ENCODE peak calls at places on chromosomes 6 and 20, in ten cellular contexts. H is PC-3; K is AG10803; U is stomach; C is endodermal cell; O is right lobe of liver; X is CD8-positive, alpha-beta memory T cell; Z is effector memory CD4-positive, alpha-beta T cell; W is left ventricle myocardium inferior; G is sigmoid colon. M is an unnamed sample.

GRCh38 chr6:17395112-17395511 is 1.7 kb downstream of the CAP2 start:
- DNase-seq in H (peak; percentile 14), K (no peak), U (no peak), C (no peak), O (no peak), X (no peak), Z (no peak), W (no peak), G (no peak), M (no peak)

GRCh38 chr6:148379481-148379880 is 36.8 kb downstream of the SASH1 start:
- DNase-seq in H (no peak), K (peak; percentile 53), U (no peak), C (no peak), O (no peak), X (no peak), Z (no peak), W (no peak), G (no peak), M (no peak)

GRCh38 chr6:112356994-112357393 is 9.9 kb downstream of the RFPL4B start:
- DNase-seq in H (no peak), K (no peak), U (no peak), C (no peak), O (no peak), X (no peak), Z (no peak), W (no peak), G (no peak), M (no peak)

GRCh38 chr20:56995635-56996075 is 270.8 kb downstream of the BMP7 start:
- DNase-seq in H (peak; percentile 72), K (no peak), U (no peak), C (peak; percentile 92), O (no peak), X (no peak), Z (no peak), W (no peak), G (no peak), M (no peak)

GRCh38 chr20:24389686-24390085 is 79.7 kb upstream of the SYNDIG1 start:
- DNase-seq in H (no peak), K (no peak), U (no peak), C (no peak), O (no peak), X (no peak), Z (no peak), W (no peak), G (no peak), M (no peak)

GRCh38 chr6:158366363-158366762 is 54.1 kb downstream of the TULP4 start:
- DNase-seq in H (no peak), K (no peak), U (no peak), C (no peak), O (no peak), X (no peak), Z (no peak), W (no peak), G (no peak), M (no peak)

GRCh38 chr6:3068329-3069223 is at the start of gene RIPK1:
- DNase-seq in H (peak; percentile 94), K (peak; percentile 88), U (peak; percentile 96), C (peak; percentile 94), O (peak; percentile 98), X (peak; percentile 93), Z (peak; percentile 90), W (peak; percentile 95), G (peak; percentile 97), M (peak; percentile 93)

GRCh38 chr20:63641146-63641791 is 12.0 kb downstream of the STMN3 start:
- DNase-seq in H (peak; percentile 45), K (no peak), U (no peak), C (no peak), O (no peak), X (peak; percentile 48), Z (peak; percentile 36), W (no peak), G (no peak), M (no peak)

GRCh38 chr6:84072452-84072997 is 39.0 kb downstream of the MRAP2 start:
- DNase-seq in H (no peak), K (no peak), U (no peak), C (no peak), O (no peak), X (no peak), Z (no peak), W (no peak), G (no peak), M (no peak)

GRCh38 chr6:706819-707381 is 14.0 kb upstream of the EXOC2 start:
- DNase-seq in H (no peak), K (no peak), U (no peak), C (no peak), O (no peak), X (no peak), Z (no peak), W (no peak), G (no peak), M (no peak)
- H3K4me3 ChIP-seq in H (no peak overlapping the region), K (no peak overlapping the region), U (no peak overlapping the region), C (no peak overlapping the region), O (no peak overlapping the region), X (no peak overlapping the region), Z (no peak overlapping the region), W (no peak overlapping the region), G (no peak overlapping the region), M (no peak overlapping the region)

GRCh38 chr6:16238057-16238657 is at the start of gene GMPR:
- DNase-seq in H (peak; percentile 59), K (peak; percentile 52), U (peak; percentile 88), C (peak; percentile 85), O (peak; percentile 90), X (peak; percentile 57), Z (peak; percentile 51), W (peak; percentile 86), G (peak; percentile 90), M (no peak)

GRCh38 chr6:16238658-16239089 is 287 bp downstream of the GMPR start:
- DNase-seq in H (no peak), K (no peak), U (no peak), C (no peak), O (no peak), X (no peak), Z (no peak), W (no peak), G (no peak), M (no peak)

GRCh38 chr6:16240618-16241320 is 2.4 kb downstream of the GMPR start:
- DNase-seq in H (no peak), K (no peak), U (no peak), C (no peak), O (no peak), X (no peak), Z (no peak), W (no peak), G (no peak), M (no peak)

GRCh38 chr6:16239798-16240123 is 1.4 kb downstream of the GMPR start:
- DNase-seq in H (no peak), K (peak; percentile 71), U (no peak), C (no peak), O (peak; percentile 81), X (no peak), Z (no peak), W (no peak), G (no peak), M (no peak)

DNA sequence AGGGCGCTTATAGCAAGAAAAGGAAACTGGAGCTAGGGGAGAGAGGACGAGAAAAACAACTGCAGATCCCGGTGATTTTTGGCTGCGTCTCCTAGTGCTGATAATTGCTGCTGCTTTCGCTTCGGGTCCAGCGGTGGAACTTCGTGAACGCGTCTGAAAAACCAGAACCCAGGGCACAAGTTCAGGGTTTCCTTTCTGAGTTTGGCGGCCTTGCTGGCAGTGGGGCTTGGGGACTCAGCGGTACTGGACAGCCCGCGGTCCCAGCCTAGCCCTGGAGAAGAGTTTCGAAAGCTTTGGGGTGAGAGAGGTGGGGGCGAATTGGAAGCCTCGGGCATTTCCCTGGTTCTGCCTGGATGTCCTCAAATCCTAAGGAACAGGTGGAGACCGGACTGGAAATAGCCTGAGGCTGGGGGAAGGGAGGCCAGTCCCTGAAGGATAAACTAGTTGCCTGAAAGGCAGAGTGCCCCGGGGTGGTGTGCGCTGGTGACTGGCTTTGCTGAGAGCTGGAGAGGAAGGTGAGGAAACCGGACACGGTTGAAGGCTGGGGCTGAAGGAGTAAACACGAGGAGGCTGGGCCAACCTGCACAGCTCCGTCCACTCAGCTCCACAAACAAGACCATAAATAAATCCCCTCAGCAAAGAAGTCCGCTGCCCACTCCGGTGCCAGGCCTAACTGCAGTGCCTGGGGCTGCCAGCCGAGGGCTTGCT is 857 bp downstream of the GMPR start:
- DNase-seq in H (peak; percentile 84), K (no peak), U (peak; percentile 80), C (peak; percentile 92), O (no peak), X (no peak), Z (no peak), W (peak; percentile 80), G (peak; percentile 88), M (peak; percentile 71)
- H3K4me3 ChIP-seq in H (peak overlapping the region; percentile 92), K (peak overlapping the region; percentile 73), U (peak overlapping the region; percentile 71), C (peak overlapping the region; percentile 80), O (peak overlapping the region; percentile 59), X (peak overlapping the region; percentile 73), Z (peak overlapping the region; percentile 65), W (peak overlapping the region; percentile 87), G (peak overlapping the region; percentile 61), M (peak overlapping the region; percentile 67)

DNA sequence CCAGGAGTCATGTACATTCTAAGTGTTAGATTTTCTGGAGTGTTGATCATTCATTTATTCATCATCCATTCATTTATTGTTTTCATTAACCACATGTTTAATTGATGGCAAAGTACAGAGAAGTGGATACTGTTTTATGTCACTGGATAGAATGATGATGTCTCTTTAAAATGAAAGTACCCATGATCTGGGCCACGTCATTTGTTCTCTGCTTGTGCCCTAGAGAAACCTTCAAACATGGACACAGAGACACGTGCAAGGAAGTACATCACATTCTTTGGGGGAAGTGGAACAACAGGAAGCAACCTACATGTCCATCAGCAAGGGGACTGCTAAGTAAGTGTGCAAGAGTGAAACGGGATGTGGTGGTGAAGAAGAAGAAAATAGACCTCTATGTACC is 75.8 kb upstream of the TSHZ2 start:
- DNase-seq in H (no peak), K (no peak), U (no peak), C (no peak), O (no peak), X (no peak), Z (no peak), W (no peak), G (no peak), M (no peak)
- H3K4me3 ChIP-seq in H (no peak overlapping the region), K (no peak overlapping the region), U (no peak overlapping the region), C (no peak overlapping the region), O (no peak overlapping the region), X (no peak overlapping the region), Z (no peak overlapping the region), W (no peak overlapping the region), G (no peak overlapping the region), M (no peak overlapping the region)

GRCh38 chr6:20215310-20215709 is 3.0 kb upstream of the MBOAT1 start:
- DNase-seq in H (peak; percentile 18), K (no peak), U (no peak), C (no peak), O (no peak), X (no peak), Z (no peak), W (no peak), G (no peak), M (no peak)

GRCh38 chr6:20212392-20213111 is at the start of gene MBOAT1:
- DNase-seq in H (peak; percentile 93), K (peak; percentile 92), U (peak; percentile 91), C (peak; percentile 94), O (peak; percentile 95), X (peak; percentile 44), Z (peak; percentile 50), W (peak; percentile 94), G (peak; percentile 96), M (peak; percentile 56)

GRCh38 chr6:20211037-20211940 is 980 bp downstream of the MBOAT1 start:
- DNase-seq in H (peak; percentile 86), K (no peak), U (peak; percentile 44), C (peak; percentile 80), O (no peak), X (no peak), Z (no peak), W (no peak), G (no peak), M (no peak)

GRCh38 chr6:20211941-20212391 is 303 bp downstream of the MBOAT1 start:
- DNase-seq in H (peak; percentile 49), K (peak; percentile 42), U (peak; percentile 60), C (peak; percentile 86), O (no peak), X (peak; percentile 30), Z (peak; percentile 35), W (no peak), G (no peak), M (no peak)

GRCh38 chr6:20213271-20213798 is 1.1 kb upstream of the MBOAT1 start:
- DNase-seq in H (no peak), K (peak; percentile 15), U (no peak), C (no peak), O (no peak), X (no peak), Z (no peak), W (no peak), G (no peak), M (no peak)
- H3K4me3 ChIP-seq in H (peak overlapping the region; percentile 73), K (peak overlapping the region; percentile 67), U (peak overlapping the region; percentile 63), C (peak overlapping the region; percentile 91), O (peak overlapping the region; percentile 83), X (peak overlapping the region; percentile 60), Z (peak overlapping the region; percentile 79), W (peak overlapping the region; percentile 95), G (peak overlapping the region; percentile 76), M (peak overlapping the region; percentile 70)

M was measured in dorsolateral prefrontal cortex.